ENCODE peak calls at places on chromosomes 11 and 22, in four cellular contexts. A, W, Q and K are unnamed samples.

GRCh38 chr11:2467695-2468055 is 22.9 kb downstream of the KCNQ1 start:
- DNase-seq in W (no peak), A (no peak), Q (no peak), K (no peak)

GRCh38 chr22:44523981-44524759 is 26.1 kb upstream of the RTL6 start:
- DNase-seq in A (no peak), Q (no peak), W (no peak), K (no peak)

GRCh38 chr11:13214276-13214865 is 63.2 kb upstream of the BMAL1 start:
- DNase-seq in Q (no peak), A (no peak), W (no peak), K (no peak)

GRCh38 chr22:47605886-47606285 is 843.4 kb downstream of the TBC1D22A start:
- DNase-seq in A (no peak), Q (no peak), W (no peak), K (no peak)

GRCh38 chr11:130825621-130826020 is 90.7 kb downstream of the SNX19 start:
- DNase-seq in A (no peak), W (no peak), Q (no peak), K (no peak)

GRCh38 chr11:10233581-10233980 is 60.4 kb downstream of the SBF2 start:
- DNase-seq in W (no peak), Q (no peak), A (peak), K (no peak)

GRCh38 chr11:44822369-44822768 is 95.6 kb downstream of the TSPAN18 start:
- DNase-seq in Q (no peak), A (no peak), W (no peak), K (no peak)

GRCh38 chr11:85774256-85775097 is 36.5 kb downstream of the SYTL2 start:
- DNase-seq in A (no peak), W (no peak), Q (no peak), K (no peak)

GRCh38 chr11:95170294-95170693 is 60.7 kb downstream of the SESN3 start:
- DNase-seq in Q (no peak), A (no peak), W (no peak), K (no peak)

GRCh38 chr22:33210129-33210784 is 152.1 kb upstream of the SYN3 start:
- DNase-seq in W (peak), A (peak), Q (no peak), K (peak)

GRCh38 chr22:21761994-21762680 is 26.5 kb upstream of the YPEL1 start:
- DNase-seq in Q (no peak), A (no peak), W (no peak), K (no peak)
- TF ChIP-seq PBX3 in Q (no peak), A (no peak), W (no peak), K (no peak)

GRCh38 chr22:31538815-31539214 is 42.5 kb downstream of the SFI1 start:
- DNase-seq in A (no peak), Q (peak), W (no peak), K (no peak)

GRCh38 chr22:31540966-31541365 is 44.6 kb downstream of the SFI1 start:
- DNase-seq in Q (no peak), A (no peak), W (no peak), K (no peak)

DNA sequence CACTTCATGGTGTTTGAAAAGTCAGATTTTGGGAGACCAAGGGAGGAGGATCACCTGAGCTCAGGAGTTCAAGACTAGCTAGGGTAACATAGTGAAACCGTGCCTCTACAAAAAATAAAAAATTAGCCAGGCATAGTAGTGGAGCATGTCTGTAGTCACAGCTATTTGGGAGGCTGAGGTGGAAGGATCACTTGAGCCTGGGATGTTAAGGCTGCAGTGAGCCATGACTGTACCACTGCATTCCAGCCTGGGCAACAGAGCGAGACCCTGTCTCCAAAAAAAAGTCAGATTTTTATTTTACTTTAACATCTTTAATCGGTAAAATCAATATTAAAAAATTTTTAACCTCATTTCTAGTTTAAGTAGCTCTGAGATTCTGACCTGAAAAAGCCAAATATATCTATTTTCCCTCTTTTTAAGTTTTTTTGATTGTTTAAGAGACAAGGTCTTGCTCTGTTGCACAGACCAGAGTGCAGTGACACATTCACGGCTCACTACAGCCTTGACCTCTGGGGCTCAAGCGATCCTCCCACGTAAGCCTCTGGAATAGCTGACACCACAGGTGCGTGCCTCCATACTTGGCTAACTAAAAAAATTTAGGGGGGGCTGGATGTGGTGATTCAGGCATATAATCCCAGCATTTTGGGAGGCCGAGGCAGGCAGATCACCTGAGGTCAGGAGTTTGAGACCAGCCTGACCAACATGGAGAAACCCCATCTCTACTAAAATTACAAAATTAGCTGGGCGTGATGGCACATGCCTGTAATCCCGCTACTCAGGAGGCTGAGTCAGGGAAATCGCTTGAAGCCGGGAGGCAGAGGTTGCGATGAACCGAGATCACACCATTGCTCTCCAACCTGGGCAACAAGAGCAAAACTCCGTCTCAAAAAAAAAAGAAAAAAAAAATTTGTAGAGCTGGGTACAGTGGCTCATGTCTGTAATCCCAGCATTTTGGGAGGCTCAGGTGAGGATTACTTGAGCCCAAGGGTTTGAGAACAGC is 48.4 kb downstream of the SFI1 start:
- DNase-seq in W (peak), A (no peak), Q (no peak), K (no peak)
- H3K27ac ChIP-seq in W (peak), A (no peak), Q (peak), K (no peak)

GRCh38 chr22:50622723-50623327 is 5.1 kb downstream of the ARSA start:
- DNase-seq in W (peak), Q (no peak), A (peak), K (no peak)
- TF ChIP-seq RFX5 in W (no peak), Q (no peak), A (no peak), K (no peak)

GRCh38 chr11:129278586-129279319 is 86.6 kb upstream of the ARHGAP32 start:
- DNase-seq in A (peak), Q (no peak), W (no peak), K (no peak)
- TF ChIP-seq PBX3 in A (no peak), Q (no peak), W (no peak), K (no peak)

GRCh38 chr22:23231471-23232093 is 51.3 kb downstream of the BCR start:
- DNase-seq in W (no peak), Q (no peak), A (no peak), K (no peak)
- H3K27ac ChIP-seq in W (no peak), Q (no peak), A (no peak), K (no peak)